ENCODE peak calls at places on chromosome 12, in seven cellular contexts. One of them, this sample, is unnamed. For H3K27me3, the result is how much of the 10 kb centered on the place peaks cover.

GRCh38 chr12:53735556-53735955 is 8.3 kb upstream of the CALCOCO1 start:
- DNase-seq in trophoblast cell: no peak
- DNase-seq in H9: no peak
- DNase-seq in H1: no peak
- DNase-seq in mesendoderm: no peak
- DNase-seq in mesenchymal stem cell: no peak
- DNase-seq in IMR-90: no peak
- DNase-seq in this sample: no peak

GRCh38 chr12:12803186-12803585 is 10.0 kb upstream of the DDX47 start:
- DNase-seq in H9: no peak
- DNase-seq in trophoblast cell: peak
- DNase-seq in H1: no peak
- DNase-seq in mesenchymal stem cell: peak
- DNase-seq in IMR-90: peak
- DNase-seq in mesendoderm: no peak
- DNase-seq in this sample: no peak

GRCh38 chr12:27163894-27164293 is 80.2 kb upstream of the STK38L start:
- DNase-seq in H9: no peak
- DNase-seq in H1: no peak
- DNase-seq in mesendoderm: no peak
- DNase-seq in mesenchymal stem cell: no peak
- DNase-seq in trophoblast cell: no peak
- DNase-seq in IMR-90: no peak
- DNase-seq in this sample: no peak

GRCh38 chr12:101828463-101829196 is 2.1 kb downstream of the GNPTAB start:
- DNase-seq in H9: no peak
- DNase-seq in mesenchymal stem cell: no peak
- DNase-seq in trophoblast cell: no peak
- DNase-seq in mesendoderm: no peak
- DNase-seq in IMR-90: no peak
- DNase-seq in H1: no peak
- DNase-seq in this sample: no peak

GRCh38 chr12:121110211-121110940 is 22.3 kb upstream of the P2RX7 start:
- DNase-seq in IMR-90: peak
- DNase-seq in mesenchymal stem cell: peak
- DNase-seq in H9: peak
- DNase-seq in mesendoderm: peak
- DNase-seq in H1: no peak
- DNase-seq in trophoblast cell: peak
- DNase-seq in this sample: peak

GRCh38 chr12:123242083-123242904 is 9.1 kb downstream of the MTRFR start:
- DNase-seq in mesenchymal stem cell: no peak
- DNase-seq in IMR-90: peak
- DNase-seq in mesendoderm: no peak
- DNase-seq in H1: no peak
- DNase-seq in H9: no peak
- DNase-seq in trophoblast cell: no peak
- DNase-seq in this sample: no peak

GRCh38 chr12:47088021-47088944 is 8.5 kb upstream of the AMIGO2 start:
- DNase-seq in trophoblast cell: no peak
- DNase-seq in mesendoderm: no peak
- DNase-seq in IMR-90: peak
- DNase-seq in mesenchymal stem cell: peak
- DNase-seq in H1: no peak
- DNase-seq in H9: no peak
- DNase-seq in this sample: no peak

GRCh38 chr12:46946137-46946536 is 120.3 kb upstream of the SLC38A4 start:
- DNase-seq in H9: no peak
- DNase-seq in H1: no peak
- DNase-seq in trophoblast cell: no peak
- DNase-seq in mesendoderm: no peak
- DNase-seq in mesenchymal stem cell: peak
- DNase-seq in IMR-90: peak
- DNase-seq in this sample: no peak

GRCh38 chr12:11795910-11796459 is 146.5 kb downstream of the ETV6 start:
- DNase-seq in H1: no peak
- DNase-seq in mesenchymal stem cell: no peak
- DNase-seq in trophoblast cell: peak
- DNase-seq in mesendoderm: peak
- DNase-seq in H9: no peak
- DNase-seq in IMR-90: peak
- DNase-seq in this sample: peak

GRCh38 chr12:108649126-108649525 is 15.4 kb upstream of the SELPLG start:
- DNase-seq in trophoblast cell: no peak
- DNase-seq in mesenchymal stem cell: no peak
- DNase-seq in H9: no peak
- DNase-seq in H1: no peak
- DNase-seq in mesendoderm: no peak
- DNase-seq in IMR-90: peak
- DNase-seq in this sample: no peak

GRCh38 chr12:123948401-123949117 is 24.1 kb downstream of the CCDC92 start:
- DNase-seq in H9: peak
- DNase-seq in trophoblast cell: no peak
- DNase-seq in H1: no peak
- DNase-seq in IMR-90: no peak
- DNase-seq in mesendoderm: no peak
- DNase-seq in mesenchymal stem cell: no peak
- DNase-seq in this sample: no peak

GRCh38 chr12:130013771-130014484 is 110.1 kb upstream of the TMEM132D start:
- DNase-seq in H1: peak
- DNase-seq in mesenchymal stem cell: no peak
- DNase-seq in mesendoderm: peak
- DNase-seq in trophoblast cell: peak
- DNase-seq in IMR-90: no peak
- DNase-seq in H9: peak
- DNase-seq in this sample: peak

GRCh38 chr12:93476555-93476954 is 9.2 kb downstream of the MRPL42 start:
- DNase-seq in mesenchymal stem cell: no peak
- DNase-seq in IMR-90: no peak
- DNase-seq in H9: no peak
- DNase-seq in mesendoderm: no peak
- DNase-seq in trophoblast cell: no peak
- DNase-seq in H1: no peak
- DNase-seq in this sample: no peak

GRCh38 chr12:127119600-127120140 is 1147.3 kb upstream of the TMEM132C start:
- DNase-seq in H1: no peak
- DNase-seq in trophoblast cell: no peak
- DNase-seq in mesenchymal stem cell: no peak
- DNase-seq in IMR-90: no peak
- DNase-seq in H9: no peak
- DNase-seq in mesendoderm: no peak
- DNase-seq in this sample: no peak

GRCh38 chr12:6323340-6323994 is 13.0 kb downstream of the PLEKHG6 start:
- DNase-seq in H1: peak
- DNase-seq in mesendoderm: peak
- DNase-seq in trophoblast cell: peak
- DNase-seq in IMR-90: peak
- DNase-seq in H9: peak
- DNase-seq in mesenchymal stem cell: peak
- DNase-seq in this sample: no peak

GRCh38 chr12:109944975-109945374 is 44.9 kb downstream of the TCHP start:
- DNase-seq in mesendoderm: peak
- DNase-seq in H1: peak
- DNase-seq in IMR-90: peak
- DNase-seq in trophoblast cell: no peak
- DNase-seq in mesenchymal stem cell: peak
- DNase-seq in H9: peak
- DNase-seq in this sample: peak

GRCh38 chr12:54172102-54172630 is 16.6 kb downstream of the SMUG1 start:
- DNase-seq in mesendoderm: no peak
- DNase-seq in IMR-90: no peak
- DNase-seq in H9: no peak
- DNase-seq in mesenchymal stem cell: no peak
- DNase-seq in H1: no peak
- DNase-seq in trophoblast cell: no peak
- DNase-seq in this sample: no peak

GRCh38 chr12:107025691-107026090 is 38.7 kb upstream of the MTERF2 start:
- DNase-seq in mesenchymal stem cell: no peak
- DNase-seq in H9: no peak
- DNase-seq in IMR-90: no peak
- DNase-seq in trophoblast cell: peak
- DNase-seq in H1: no peak
- DNase-seq in mesendoderm: peak
- DNase-seq in this sample: no peak

GRCh38 chr12:9813821-9814798 is 13.2 kb upstream of the KLRF1 start:
- DNase-seq in mesendoderm: peak
- DNase-seq in IMR-90: peak
- DNase-seq in H1: peak
- DNase-seq in trophoblast cell: peak
- DNase-seq in mesenchymal stem cell: peak
- DNase-seq in H9: peak
- DNase-seq in this sample: peak

GRCh38 chr12:86137936-86138335 is 118.3 kb downstream of the MGAT4C start:
- DNase-seq in IMR-90: peak
- DNase-seq in mesenchymal stem cell: peak
- DNase-seq in trophoblast cell: peak
- DNase-seq in H9: no peak
- DNase-seq in H1: no peak
- DNase-seq in mesendoderm: no peak
- DNase-seq in this sample: no peak

GRCh38 chr12:109550310-109550680 is 23.0 kb downstream of the MMAB start:
- DNase-seq in mesendoderm: no peak
- DNase-seq in H9: no peak
- DNase-seq in IMR-90: no peak
- DNase-seq in H1: no peak
- DNase-seq in trophoblast cell: no peak
- DNase-seq in mesenchymal stem cell: no peak
- DNase-seq in this sample: no peak

GRCh38 chr12:60803147-60803546 is 1207.3 kb downstream of the SLC16A7 start:
- DNase-seq in trophoblast cell: no peak
- DNase-seq in mesendoderm: no peak
- DNase-seq in H9: no peak
- DNase-seq in IMR-90: peak
- DNase-seq in mesenchymal stem cell: peak
- DNase-seq in H1: no peak
- DNase-seq in this sample: no peak

GRCh38 chr12:13032164-13032563 is 12.0 kb upstream of the FAM234B start:
- DNase-seq in mesendoderm: no peak
- DNase-seq in mesenchymal stem cell: no peak
- DNase-seq in IMR-90: peak
- DNase-seq in H1: no peak
- DNase-seq in H9: no peak
- DNase-seq in trophoblast cell: no peak
- DNase-seq in this sample: no peak

GRCh38 chr12:70745066-70745465 is 107.8 kb upstream of the PTPRB start:
- DNase-seq in trophoblast cell: peak
- DNase-seq in IMR-90: no peak
- DNase-seq in H1: no peak
- DNase-seq in H9: no peak
- DNase-seq in mesendoderm: no peak
- DNase-seq in mesenchymal stem cell: no peak
- DNase-seq in this sample: no peak

GRCh38 chr12:93943766-93944165 is 204.6 kb upstream of the PLXNC1 start:
- DNase-seq in mesendoderm: peak
- DNase-seq in IMR-90: peak
- DNase-seq in trophoblast cell: peak
- DNase-seq in H9: no peak
- DNase-seq in mesenchymal stem cell: no peak
- DNase-seq in H1: no peak
- DNase-seq in this sample: no peak

GRCh38 chr12:119679081-119679480 is 11.1 kb downstream of the PRKAB1 start:
- DNase-seq in mesendoderm: no peak
- DNase-seq in H1: no peak
- DNase-seq in trophoblast cell: no peak
- DNase-seq in mesenchymal stem cell: no peak
- DNase-seq in H9: no peak
- DNase-seq in IMR-90: no peak
- DNase-seq in this sample: no peak

GRCh38 chr12:128445728-128446127 is 178.8 kb downstream of the TMEM132C start:
- DNase-seq in trophoblast cell: no peak
- DNase-seq in H9: no peak
- DNase-seq in mesenchymal stem cell: no peak
- DNase-seq in IMR-90: no peak
- DNase-seq in mesendoderm: no peak
- DNase-seq in H1: no peak
- DNase-seq in this sample: no peak

GRCh38 chr12:111529424-111530368 is 69.4 kb downstream of the ATXN2 start:
- DNase-seq in H1: peak
- DNase-seq in H9: peak
- DNase-seq in trophoblast cell: peak
- DNase-seq in mesenchymal stem cell: peak
- DNase-seq in mesendoderm: peak
- DNase-seq in IMR-90: peak
- DNase-seq in this sample: peak

GRCh38 chr12:129152291-129153075 is 299.2 kb downstream of the GLT1D1 start:
- DNase-seq in mesendoderm: peak
- DNase-seq in mesenchymal stem cell: no peak
- DNase-seq in H1: no peak
- DNase-seq in IMR-90: no peak
- DNase-seq in H9: peak
- DNase-seq in trophoblast cell: no peak
- DNase-seq in this sample: no peak

GRCh38 chr12:52696588-52696987 is 6.7 kb downstream of the KRT77 start:
- DNase-seq in trophoblast cell: no peak
- DNase-seq in IMR-90: no peak
- DNase-seq in H1: no peak
- DNase-seq in mesenchymal stem cell: no peak
- DNase-seq in H9: no peak
- DNase-seq in mesendoderm: no peak
- DNase-seq in this sample: no peak
- H3K27me3 ChIP-seq in trophoblast cell: under half
- H3K27me3 ChIP-seq in IMR-90: under half
- H3K27me3 ChIP-seq in H1: under half
- H3K27me3 ChIP-seq in mesenchymal stem cell: half or more
- H3K27me3 ChIP-seq in H9: under half
- H3K27me3 ChIP-seq in mesendoderm: under half
- H3K27me3 ChIP-seq in this sample: under half

GRCh38 chr12:104456417-104456949 is at the start of gene CHST11:
- DNase-seq in mesendoderm: peak
- DNase-seq in mesenchymal stem cell: peak
- DNase-seq in H1: peak
- DNase-seq in H9: peak
- DNase-seq in IMR-90: peak
- DNase-seq in trophoblast cell: peak
- DNase-seq in this sample: peak
- H2BK5ac ChIP-seq in mesendoderm: no peak
- H2BK5ac ChIP-seq in mesenchymal stem cell: no peak
- H2BK5ac ChIP-seq in H1: peak
- H2BK5ac ChIP-seq in H9: no peak
- H2BK5ac ChIP-seq in IMR-90: no peak
- H2BK5ac ChIP-seq in trophoblast cell: peak
- H2BK5ac ChIP-seq in this sample: peak

GRCh38 chr12:114703060-114703493 is 19.1 kb upstream of the TBX3 start:
- DNase-seq in mesendoderm: peak
- DNase-seq in H1: no peak
- DNase-seq in mesenchymal stem cell: no peak
- DNase-seq in trophoblast cell: no peak
- DNase-seq in H9: peak
- DNase-seq in IMR-90: no peak
- DNase-seq in this sample: no peak
- H3K23ac ChIP-seq in mesendoderm: no peak
- H3K23ac ChIP-seq in H1: no peak
- H3K23ac ChIP-seq in mesenchymal stem cell: no peak
- H3K23ac ChIP-seq in trophoblast cell: no peak
- H3K23ac ChIP-seq in H9: no peak
- H3K23ac ChIP-seq in IMR-90: no peak
- H3K23ac ChIP-seq in this sample: no peak

DNA sequence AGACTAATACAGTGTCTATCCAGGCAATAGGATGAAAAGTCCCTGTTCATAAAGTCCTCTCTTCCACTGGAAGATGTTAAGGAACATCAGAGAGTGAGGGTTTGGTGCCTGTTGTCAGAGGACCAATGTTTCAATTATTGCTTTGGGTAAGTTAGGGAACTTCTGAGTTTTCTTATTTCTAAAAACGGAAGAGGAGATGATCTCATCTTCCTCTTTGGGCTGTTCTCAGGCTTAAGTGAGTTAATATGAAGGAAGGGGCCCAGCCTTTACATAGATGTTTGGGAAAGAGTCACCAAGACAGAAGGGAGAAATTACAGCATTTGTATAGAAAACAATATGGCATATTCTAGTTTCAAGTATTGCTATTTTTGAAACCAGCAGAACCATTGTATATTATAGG is 68.3 kb upstream of the LRIG3 start:
- DNase-seq in H9: no peak
- DNase-seq in mesenchymal stem cell: no peak
- DNase-seq in trophoblast cell: no peak
- DNase-seq in IMR-90: no peak
- DNase-seq in mesendoderm: no peak
- DNase-seq in H1: no peak
- DNase-seq in this sample: no peak
- H3K27me3 ChIP-seq in H9: under half
- H3K27me3 ChIP-seq in mesenchymal stem cell: under half
- H3K27me3 ChIP-seq in trophoblast cell: under half
- H3K27me3 ChIP-seq in IMR-90: under half
- H3K27me3 ChIP-seq in mesendoderm: under half
- H3K27me3 ChIP-seq in H1: under half
- H3K27me3 ChIP-seq in this sample: under half

This sample was measured in neuronal stem cell.